ENCODE peak calls at places on chromosomes 12 and 14, in six cellular contexts. One of them, this sample, is unnamed.

GRCh38 chr12:31507966-31508365 is 83.0 kb downstream of the DENND5B start:
- DNase-seq in omental fat pad: no peak
- DNase-seq in Calu3: no peak
- DNase-seq in AG08395: peak; percentile 14
- DNase-seq in stimulated activated CD4-positive, alpha-beta T cell treated with anti-CD3 and anti-CD28 coated beads, TNF-alpha, amount 100 ng/mL, for 1 hour: no peak
- DNase-seq in neural progenitor cell: no peak
- DNase-seq in this sample: no peak

GRCh38 chr12:2644678-2645405 is 149.9 kb upstream of the FKBP4 start:
- DNase-seq in omental fat pad: no peak
- DNase-seq in Calu3: no peak
- DNase-seq in AG08395: no peak
- DNase-seq in stimulated activated CD4-positive, alpha-beta T cell treated with anti-CD3 and anti-CD28 coated beads, TNF-alpha, amount 100 ng/mL, for 1 hour: no peak
- DNase-seq in neural progenitor cell: no peak
- DNase-seq in this sample: no peak

GRCh38 chr12:32804301-32804700 is 48.6 kb upstream of the YARS2 start:
- DNase-seq in omental fat pad: no peak
- DNase-seq in Calu3: no peak
- DNase-seq in AG08395: no peak
- DNase-seq in stimulated activated CD4-positive, alpha-beta T cell treated with anti-CD3 and anti-CD28 coated beads, TNF-alpha, amount 100 ng/mL, for 1 hour: no peak
- DNase-seq in neural progenitor cell: no peak
- DNase-seq in this sample: no peak

GRCh38 chr12:43815416-43815815 is 9.3 kb upstream of the TWF1 start:
- DNase-seq in omental fat pad: no peak
- DNase-seq in Calu3: no peak
- DNase-seq in AG08395: no peak
- DNase-seq in stimulated activated CD4-positive, alpha-beta T cell treated with anti-CD3 and anti-CD28 coated beads, TNF-alpha, amount 100 ng/mL, for 1 hour: no peak
- DNase-seq in neural progenitor cell: no peak
- DNase-seq in this sample: no peak

GRCh38 chr14:22768947-22769346 is 2.5 kb downstream of the OXA1L start:
- DNase-seq in omental fat pad: no peak
- DNase-seq in Calu3: no peak
- DNase-seq in AG08395: no peak
- DNase-seq in stimulated activated CD4-positive, alpha-beta T cell treated with anti-CD3 and anti-CD28 coated beads, TNF-alpha, amount 100 ng/mL, for 1 hour: no peak
- DNase-seq in neural progenitor cell: no peak
- DNase-seq in this sample: no peak

GRCh38 chr14:71799831-71800230 is 132.4 kb upstream of the RGS6 start:
- DNase-seq in omental fat pad: no peak
- DNase-seq in Calu3: no peak
- DNase-seq in AG08395: peak; percentile 12
- DNase-seq in stimulated activated CD4-positive, alpha-beta T cell treated with anti-CD3 and anti-CD28 coated beads, TNF-alpha, amount 100 ng/mL, for 1 hour: no peak
- DNase-seq in neural progenitor cell: no peak
- DNase-seq in this sample: no peak

GRCh38 chr14:104291123-104292000 is 153.0 kb downstream of the KIF26A start:
- DNase-seq in omental fat pad: no peak
- DNase-seq in Calu3: no peak
- DNase-seq in AG08395: no peak
- DNase-seq in stimulated activated CD4-positive, alpha-beta T cell treated with anti-CD3 and anti-CD28 coated beads, TNF-alpha, amount 100 ng/mL, for 1 hour: no peak
- DNase-seq in neural progenitor cell: peak; percentile 69
- DNase-seq in this sample: no peak

GRCh38 chr12:103503546-103504480 is 8.0 kb upstream of the C12orf42 start:
- DNase-seq in omental fat pad: no peak
- DNase-seq in Calu3: no peak
- DNase-seq in AG08395: no peak
- DNase-seq in stimulated activated CD4-positive, alpha-beta T cell treated with anti-CD3 and anti-CD28 coated beads, TNF-alpha, amount 100 ng/mL, for 1 hour: no peak
- DNase-seq in neural progenitor cell: peak; percentile 57
- DNase-seq in this sample: peak; percentile 53

GRCh38 chr14:29123017-29123416 is 356.4 kb downstream of the FOXG1 start:
- DNase-seq in omental fat pad: no peak
- DNase-seq in Calu3: no peak
- DNase-seq in AG08395: no peak
- DNase-seq in stimulated activated CD4-positive, alpha-beta T cell treated with anti-CD3 and anti-CD28 coated beads, TNF-alpha, amount 100 ng/mL, for 1 hour: no peak
- DNase-seq in neural progenitor cell: no peak
- DNase-seq in this sample: no peak

This sample was measured in MM.1S.